ENCODE peak calls at places on chromosomes 2 and 18, in ten cellular contexts. One of them, this sample, is unnamed.

GRCh38 chr2:3430740-3431490 is 51.4 kb downstream of the TRAPPC12 start:
- DNase-seq in sigmoid colon: no peak
- DNase-seq in IMR-90: no peak
- DNase-seq in HL-60: no peak
- DNase-seq in heart right ventricle: no peak
- DNase-seq in GM23248: no peak
- DNase-seq in brain microvascular endothelial cell: no peak
- DNase-seq in lower lobe of right lung: no peak
- DNase-seq in HAP-1: no peak
- DNase-seq in heart left ventricle: no peak
- DNase-seq in this sample: no peak

GRCh38 chr2:207474871-207475485 is 54.8 kb upstream of the CREB1 start:
- DNase-seq in IMR-90: peak
- DNase-seq in GM23248: peak
- DNase-seq in brain microvascular endothelial cell: peak
- DNase-seq in lower lobe of right lung: no peak
- DNase-seq in sigmoid colon: no peak
- DNase-seq in heart left ventricle: peak
- DNase-seq in heart right ventricle: no peak
- DNase-seq in HAP-1: peak
- DNase-seq in HL-60: peak
- DNase-seq in this sample: peak

GRCh38 chr2:185128331-185128730 is 530.0 kb downstream of the ZNF804A start:
- DNase-seq in IMR-90: no peak
- DNase-seq in heart right ventricle: no peak
- DNase-seq in HAP-1: no peak
- DNase-seq in GM23248: no peak
- DNase-seq in lower lobe of right lung: no peak
- DNase-seq in sigmoid colon: no peak
- DNase-seq in heart left ventricle: no peak
- DNase-seq in HL-60: no peak
- DNase-seq in brain microvascular endothelial cell: no peak
- DNase-seq in this sample: no peak

GRCh38 chr2:22143840-22144239 is 1020.1 kb downstream of the TDRD15 start:
- DNase-seq in HL-60: no peak
- DNase-seq in brain microvascular endothelial cell: no peak
- DNase-seq in heart left ventricle: no peak
- DNase-seq in IMR-90: no peak
- DNase-seq in GM23248: no peak
- DNase-seq in heart right ventricle: no peak
- DNase-seq in HAP-1: no peak
- DNase-seq in lower lobe of right lung: no peak
- DNase-seq in sigmoid colon: no peak
- DNase-seq in this sample: no peak

GRCh38 chr2:148658807-148659722 is 14.5 kb downstream of the EPC2 start:
- DNase-seq in lower lobe of right lung: no peak
- DNase-seq in HL-60: no peak
- DNase-seq in HAP-1: no peak
- DNase-seq in GM23248: peak
- DNase-seq in heart left ventricle: no peak
- DNase-seq in brain microvascular endothelial cell: no peak
- DNase-seq in IMR-90: peak
- DNase-seq in sigmoid colon: no peak
- DNase-seq in heart right ventricle: no peak
- DNase-seq in this sample: peak

GRCh38 chr2:47899915-47900314 is 6.4 kb downstream of the FBXO11 start:
- DNase-seq in IMR-90: no peak
- DNase-seq in lower lobe of right lung: no peak
- DNase-seq in GM23248: peak
- DNase-seq in HL-60: no peak
- DNase-seq in sigmoid colon: no peak
- DNase-seq in HAP-1: no peak
- DNase-seq in heart left ventricle: no peak
- DNase-seq in heart right ventricle: no peak
- DNase-seq in brain microvascular endothelial cell: no peak
- DNase-seq in this sample: no peak

GRCh38 chr2:60331106-60331809 is 222.2 kb downstream of the BCL11A start:
- DNase-seq in sigmoid colon: no peak
- DNase-seq in IMR-90: no peak
- DNase-seq in HL-60: no peak
- DNase-seq in brain microvascular endothelial cell: peak
- DNase-seq in lower lobe of right lung: no peak
- DNase-seq in GM23248: peak
- DNase-seq in HAP-1: no peak
- DNase-seq in heart right ventricle: no peak
- DNase-seq in heart left ventricle: no peak
- DNase-seq in this sample: no peak

GRCh38 chr2:239313251-239313650 is 87.6 kb downstream of the HDAC4 start:
- DNase-seq in HAP-1: no peak
- DNase-seq in GM23248: no peak
- DNase-seq in sigmoid colon: peak
- DNase-seq in heart left ventricle: peak
- DNase-seq in IMR-90: no peak
- DNase-seq in heart right ventricle: no peak
- DNase-seq in brain microvascular endothelial cell: no peak
- DNase-seq in lower lobe of right lung: peak
- DNase-seq in HL-60: no peak
- DNase-seq in this sample: no peak

GRCh38 chr18:70333316-70333715 is 44.5 kb downstream of the SOCS6 start:
- DNase-seq in lower lobe of right lung: no peak
- DNase-seq in IMR-90: no peak
- DNase-seq in sigmoid colon: no peak
- DNase-seq in heart right ventricle: no peak
- DNase-seq in HL-60: no peak
- DNase-seq in GM23248: peak
- DNase-seq in brain microvascular endothelial cell: no peak
- DNase-seq in HAP-1: no peak
- DNase-seq in heart left ventricle: no peak
- DNase-seq in this sample: no peak

GRCh38 chr2:214135966-214136365 is 274.9 kb upstream of the VWC2L start:
- DNase-seq in heart left ventricle: no peak
- DNase-seq in HL-60: no peak
- DNase-seq in HAP-1: no peak
- DNase-seq in brain microvascular endothelial cell: no peak
- DNase-seq in lower lobe of right lung: no peak
- DNase-seq in GM23248: peak
- DNase-seq in heart right ventricle: no peak
- DNase-seq in sigmoid colon: no peak
- DNase-seq in IMR-90: peak
- DNase-seq in this sample: peak

DNA sequence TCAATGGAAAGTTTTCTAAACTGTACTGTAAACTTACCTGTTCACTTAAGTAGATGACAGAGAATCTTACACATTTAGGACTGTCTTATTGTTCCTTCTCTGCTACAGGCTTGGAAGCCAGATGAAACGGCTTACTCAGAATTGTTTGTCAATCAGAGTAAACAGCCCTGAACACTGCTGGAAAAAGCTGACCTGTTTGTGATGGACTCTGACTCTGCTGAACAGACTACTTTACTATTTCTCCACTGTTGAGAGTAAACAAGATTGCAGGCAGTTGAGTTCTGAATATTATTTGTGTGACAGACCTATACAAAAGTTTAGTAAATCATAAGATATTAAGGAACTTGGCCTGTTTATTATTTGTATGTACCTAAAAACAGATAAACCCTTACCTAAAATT is 99.0 kb downstream of the NOL10 start:
- DNase-seq in lower lobe of right lung: no peak
- DNase-seq in sigmoid colon: no peak
- DNase-seq in IMR-90: no peak
- DNase-seq in heart left ventricle: no peak
- DNase-seq in HAP-1: no peak
- DNase-seq in heart right ventricle: no peak
- DNase-seq in HL-60: no peak
- DNase-seq in GM23248: no peak
- DNase-seq in brain microvascular endothelial cell: no peak
- DNase-seq in this sample: no peak
- H3K4me3 ChIP-seq in lower lobe of right lung: no peak
- H3K4me3 ChIP-seq in sigmoid colon: no peak
- H3K4me3 ChIP-seq in IMR-90: no peak
- H3K4me3 ChIP-seq in heart left ventricle: no peak
- H3K4me3 ChIP-seq in HAP-1: no peak
- H3K4me3 ChIP-seq in heart right ventricle: no peak
- H3K4me3 ChIP-seq in HL-60: no peak
- H3K4me3 ChIP-seq in GM23248: no peak
- H3K4me3 ChIP-seq in brain microvascular endothelial cell: no peak
- H3K4me3 ChIP-seq in this sample: no peak

DNA sequence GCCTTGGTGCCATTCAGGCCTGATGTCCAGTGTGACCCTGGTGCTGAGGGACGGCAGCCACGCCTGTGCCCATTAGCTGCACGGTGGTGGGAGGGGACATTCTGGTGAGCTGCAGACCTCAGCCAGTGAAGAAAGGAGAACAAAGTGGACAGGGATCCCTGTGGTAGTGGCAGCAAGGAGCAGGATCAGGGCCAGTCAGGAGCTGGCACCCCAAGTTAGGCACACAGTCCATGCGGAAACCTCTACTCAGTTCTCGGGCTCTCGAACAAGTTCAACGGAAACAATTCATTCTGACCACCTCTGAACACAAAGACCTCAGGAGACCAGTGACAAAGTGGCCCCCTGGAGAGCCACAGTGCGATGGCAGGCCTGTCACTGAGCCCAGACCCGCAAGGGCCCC is 30.1 kb downstream of the COA5 start:
- DNase-seq in IMR-90: no peak
- DNase-seq in lower lobe of right lung: no peak
- DNase-seq in heart right ventricle: no peak
- DNase-seq in GM23248: no peak
- DNase-seq in brain microvascular endothelial cell: no peak
- DNase-seq in sigmoid colon: no peak
- DNase-seq in HL-60: no peak
- DNase-seq in heart left ventricle: no peak
- DNase-seq in HAP-1: no peak
- DNase-seq in this sample: no peak
- H3K4me3 ChIP-seq in IMR-90: no peak
- H3K4me3 ChIP-seq in lower lobe of right lung: no peak
- H3K4me3 ChIP-seq in heart right ventricle: no peak
- H3K4me3 ChIP-seq in GM23248: no peak
- H3K4me3 ChIP-seq in brain microvascular endothelial cell: no peak
- H3K4me3 ChIP-seq in sigmoid colon: no peak
- H3K4me3 ChIP-seq in HL-60: no peak
- H3K4me3 ChIP-seq in heart left ventricle: no peak
- H3K4me3 ChIP-seq in HAP-1: no peak
- H3K4me3 ChIP-seq in this sample: no peak

GRCh38 chr2:216688731-216689360 is 6.5 kb downstream of the IGFBP5 start:
- DNase-seq in GM23248: no peak
- DNase-seq in IMR-90: no peak
- DNase-seq in lower lobe of right lung: no peak
- DNase-seq in HL-60: no peak
- DNase-seq in heart left ventricle: peak
- DNase-seq in heart right ventricle: peak
- DNase-seq in HAP-1: no peak
- DNase-seq in sigmoid colon: peak
- DNase-seq in brain microvascular endothelial cell: no peak
- DNase-seq in this sample: no peak

GRCh38 chr2:216689397-216689796 is 6.0 kb downstream of the IGFBP5 start:
- DNase-seq in heart left ventricle: no peak
- DNase-seq in GM23248: no peak
- DNase-seq in sigmoid colon: peak
- DNase-seq in heart right ventricle: no peak
- DNase-seq in IMR-90: no peak
- DNase-seq in lower lobe of right lung: no peak
- DNase-seq in HAP-1: no peak
- DNase-seq in brain microvascular endothelial cell: no peak
- DNase-seq in HL-60: no peak
- DNase-seq in this sample: no peak

GRCh38 chr2:216691210-216691741 is 4.1 kb downstream of the IGFBP5 start:
- DNase-seq in sigmoid colon: peak
- DNase-seq in HL-60: no peak
- DNase-seq in brain microvascular endothelial cell: peak
- DNase-seq in IMR-90: peak
- DNase-seq in HAP-1: peak
- DNase-seq in heart left ventricle: peak
- DNase-seq in GM23248: peak
- DNase-seq in lower lobe of right lung: peak
- DNase-seq in heart right ventricle: peak
- DNase-seq in this sample: peak

GRCh38 chr2:216692636-216693413 is 2.5 kb downstream of the IGFBP5 start:
- DNase-seq in HL-60: no peak
- DNase-seq in heart left ventricle: peak
- DNase-seq in GM23248: peak
- DNase-seq in sigmoid colon: peak
- DNase-seq in brain microvascular endothelial cell: peak
- DNase-seq in IMR-90: peak
- DNase-seq in HAP-1: peak
- DNase-seq in lower lobe of right lung: peak
- DNase-seq in heart right ventricle: peak
- DNase-seq in this sample: peak

DNA sequence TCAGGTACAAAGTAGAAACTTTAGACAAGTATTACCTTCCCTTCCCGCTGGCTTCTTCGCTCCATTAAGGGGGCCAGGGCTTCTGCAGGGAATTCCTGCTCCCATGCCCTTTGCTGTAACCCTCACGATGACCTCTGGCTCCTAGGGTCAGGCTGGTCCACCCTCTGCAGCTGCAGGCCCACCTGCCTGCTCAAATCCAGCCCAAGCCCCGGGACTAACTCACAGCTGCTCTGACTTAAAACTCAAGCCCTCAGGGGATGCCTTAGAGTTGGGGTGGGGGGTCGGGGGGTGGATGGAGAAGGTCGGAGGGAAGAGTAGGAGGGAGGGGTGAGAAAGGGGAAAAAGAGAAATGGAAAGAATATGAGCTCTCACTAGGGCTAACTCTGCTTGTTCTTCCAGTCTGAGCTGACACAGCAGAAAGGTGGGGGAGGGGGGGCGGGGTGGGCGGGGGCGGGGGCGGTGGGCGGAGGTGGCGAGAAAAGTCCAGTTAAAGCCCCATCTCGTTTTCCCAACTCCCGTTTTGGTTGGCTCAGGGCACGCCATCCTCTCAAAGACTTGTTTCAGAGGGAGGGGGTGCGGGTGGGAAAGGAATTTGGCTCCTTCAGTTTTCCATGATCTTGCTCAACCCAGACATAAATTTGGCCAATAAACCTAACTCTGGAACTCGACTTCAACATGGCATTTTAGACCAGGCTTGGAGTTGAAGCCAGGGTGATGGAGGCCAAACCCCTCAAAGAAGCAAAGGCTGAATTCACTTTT is 4.7 kb downstream of the IGFBP5 start:
- DNase-seq in heart right ventricle: no peak
- DNase-seq in HAP-1: peak
- DNase-seq in brain microvascular endothelial cell: no peak
- DNase-seq in HL-60: no peak
- DNase-seq in heart left ventricle: no peak
- DNase-seq in sigmoid colon: peak
- DNase-seq in GM23248: peak
- DNase-seq in lower lobe of right lung: no peak
- DNase-seq in IMR-90: peak
- DNase-seq in this sample: no peak
- H3K4me3 ChIP-seq in heart right ventricle: no peak
- H3K4me3 ChIP-seq in HAP-1: peak
- H3K4me3 ChIP-seq in brain microvascular endothelial cell: peak
- H3K4me3 ChIP-seq in HL-60: no peak
- H3K4me3 ChIP-seq in heart left ventricle: peak
- H3K4me3 ChIP-seq in sigmoid colon: peak
- H3K4me3 ChIP-seq in GM23248: peak
- H3K4me3 ChIP-seq in lower lobe of right lung: peak
- H3K4me3 ChIP-seq in IMR-90: peak
- H3K4me3 ChIP-seq in this sample: peak

DNA sequence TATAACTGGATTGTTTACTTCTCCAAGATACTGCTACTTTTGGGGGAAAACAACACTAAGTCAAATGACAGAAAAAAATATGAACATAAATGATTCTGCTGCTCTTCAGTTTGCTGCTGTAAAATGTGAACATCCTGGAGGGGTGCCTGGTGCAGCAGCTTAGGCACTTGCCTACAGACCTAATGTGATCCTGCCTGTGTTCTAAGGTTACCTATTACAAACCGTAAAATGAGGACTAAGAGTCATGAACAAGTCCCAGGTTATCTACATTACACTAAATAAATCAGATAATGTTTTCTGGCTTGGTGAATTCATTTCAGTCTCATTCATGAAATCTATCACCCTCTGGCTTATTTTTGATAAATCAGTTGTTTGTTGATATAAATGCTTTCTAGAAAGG is 38.4 kb upstream of the ERCC3 start:
- DNase-seq in lower lobe of right lung: no peak
- DNase-seq in HAP-1: no peak
- DNase-seq in heart left ventricle: no peak
- DNase-seq in sigmoid colon: no peak
- DNase-seq in GM23248: no peak
- DNase-seq in brain microvascular endothelial cell: no peak
- DNase-seq in heart right ventricle: no peak
- DNase-seq in IMR-90: no peak
- DNase-seq in HL-60: no peak
- DNase-seq in this sample: no peak
- H3K4me3 ChIP-seq in lower lobe of right lung: no peak
- H3K4me3 ChIP-seq in HAP-1: no peak
- H3K4me3 ChIP-seq in heart left ventricle: no peak
- H3K4me3 ChIP-seq in sigmoid colon: no peak
- H3K4me3 ChIP-seq in GM23248: no peak
- H3K4me3 ChIP-seq in brain microvascular endothelial cell: no peak
- H3K4me3 ChIP-seq in heart right ventricle: no peak
- H3K4me3 ChIP-seq in IMR-90: no peak
- H3K4me3 ChIP-seq in HL-60: no peak
- H3K4me3 ChIP-seq in this sample: no peak